ENCODE peak calls at places on chromosomes 4 and X, in ten cellular contexts. C is nucleus accumbens; J is GM03348; D is NCI-H2029; W is HT1080; P is GF-D8; Y is stimulated activated CD4-positive, alpha-beta T cell treated with anti-CD3 and anti-CD28 coated beads, TNF-alpha, amount 100 ng/mL, for 4 hours; G is pancreas; F is substantia nigra; S is NCI-H1092. E is an unnamed sample.

GRCh38 chrX:17846045-17846444 is 15.1 kb downstream of the RAI2 start:
- DNase-seq in W (no peak), D (no peak), S (no peak), Y (no peak), C (no peak), P (no peak), G (no peak), J (no peak), F (no peak), E (no peak)

GRCh38 chrX:154115071-154115470 is 17.6 kb upstream of the MECP2 start:
- DNase-seq in Y (no peak), D (no peak), P (no peak), S (no peak), F (no peak), J (no peak), W (no peak), G (no peak), C (no peak), E (no peak)

GRCh38 chrX:21408324-21408723 is 34.1 kb downstream of the CNKSR2 start:
- DNase-seq in W (no peak), D (no peak), J (no peak), S (no peak), F (no peak), Y (no peak), C (no peak), P (no peak), G (peak), E (no peak)

GRCh38 chr4:97560009-97560408 is 583.3 kb downstream of the STPG2 start:
- DNase-seq in P (no peak), D (no peak), W (no peak), S (no peak), C (no peak), J (no peak), F (no peak), Y (no peak), G (no peak), E (no peak)

GRCh38 chr4:517061-517805 is 18.2 kb downstream of the PIGG start:
- DNase-seq in J (no peak), W (no peak), S (no peak), F (no peak), P (no peak), C (no peak), G (no peak), D (no peak), Y (no peak), E (no peak)

GRCh38 chrX:153353416-153353815 is 19.5 kb downstream of the ZNF275 start:
- DNase-seq in J (no peak), S (no peak), G (no peak), W (no peak), D (peak), C (no peak), F (no peak), P (no peak), Y (no peak), E (no peak)

GRCh38 chr4:183492791-183493221 is 12.1 kb upstream of the ING2 start:
- DNase-seq in G (no peak), C (no peak), P (no peak), Y (no peak), W (peak), D (no peak), F (no peak), J (peak), S (no peak), E (no peak)

GRCh38 chr4:153988446-153988845 is 199.6 kb upstream of the SFRP2 start:
- DNase-seq in W (peak), F (no peak), D (no peak), S (no peak), J (peak), P (no peak), C (no peak), Y (no peak), G (no peak), E (no peak)

GRCh38 chr4:153267013-153267412 is 62.8 kb downstream of the TRIM2 start:
- DNase-seq in W (no peak), D (peak), C (no peak), J (no peak), S (no peak), F (no peak), Y (no peak), G (no peak), P (no peak), E (no peak)

GRCh38 chr4:125526420-125526819 is 211.7 kb downstream of the FAT4 start:
- DNase-seq in Y (no peak), C (no peak), D (no peak), S (no peak), F (no peak), J (no peak), P (no peak), W (no peak), G (no peak), E (no peak)

GRCh38 chrX:49850028-49850427 is 20.9 kb downstream of the PAGE4 start:
- DNase-seq in D (no peak), J (no peak), W (no peak), P (no peak), C (no peak), S (no peak), F (no peak), Y (no peak), G (no peak), E (no peak)

GRCh38 chr4:88600129-88600849 is 8.0 kb downstream of the HERC3 start:
- DNase-seq in J (peak), W (peak), P (peak), D (no peak), Y (no peak), G (no peak), S (no peak), F (no peak), C (no peak), E (no peak)

GRCh38 chrX:10579018-10579752 is 41.2 kb downstream of the MID1 start:
- DNase-seq in W (peak), P (no peak), F (no peak), Y (no peak), S (no peak), J (peak), D (no peak), G (no peak), C (no peak), E (no peak)

GRCh38 chr4:101163936-101164335 is 183.4 kb downstream of the PPP3CA start:
- DNase-seq in W (no peak), C (no peak), G (no peak), S (no peak), J (no peak), D (no peak), Y (no peak), P (no peak), F (no peak), E (no peak)

GRCh38 chr4:74671074-74671698 is 123.1 kb downstream of the BTC start:
- DNase-seq in D (peak), C (no peak), J (peak), P (no peak), W (peak), G (peak), S (no peak), Y (peak), F (peak), E (no peak)